ENCODE peak calls at places on chromosome 6, in five cellular contexts. O is cardiac fibroblast, F is Ammon's horn, A is EL, L is hypothalamus. P is an unnamed sample.

GRCh38 chr6:125658759-125659431 is 90.5 kb upstream of the HEY2 start:
- DNase-seq in O (no peak), F (no peak), A (peak), L (no peak), P (no peak)

GRCh38 chr6:126913658-126914057 is 204.8 kb upstream of the RSPO3 start:
- DNase-seq in O (no peak), F (no peak), A (no peak), L (no peak), P (no peak)

GRCh38 chr6:75386050-75386770 is 101.6 kb upstream of the TMEM30A start:
- DNase-seq in O (peak), F (no peak), A (peak), L (no peak), P (no peak)

GRCh38 chr6:169487579-169488205 is 214.1 kb downstream of the WDR27 start:
- DNase-seq in O (peak), F (peak), A (peak), L (no peak), P (peak)

GRCh38 chr6:81969814-81970213 is 217.3 kb upstream of the TENT5A start:
- DNase-seq in O (no peak), F (no peak), A (no peak), L (no peak), P (no peak)

GRCh38 chr6:142927904-142928303 is 17.1 kb downstream of the HIVEP2 start:
- DNase-seq in O (peak), F (no peak), A (no peak), L (no peak), P (no peak)

GRCh38 chr6:169850746-169851145 is 99.3 kb downstream of the ERMARD start:
- DNase-seq in O (no peak), F (no peak), A (no peak), L (no peak), P (no peak)

GRCh38 chr6:158835616-158836221 is 16.6 kb upstream of the EZR start:
- DNase-seq in O (peak), F (no peak), A (no peak), L (no peak), P (no peak)

GRCh38 chr6:163533443-163533842 is 118.9 kb downstream of the QKI start:
- DNase-seq in O (peak), F (peak), A (peak), L (no peak), P (no peak)

GRCh38 chr6:143090314-143091044 is 29.8 kb downstream of the AIG1 start:
- DNase-seq in O (no peak), F (no peak), A (no peak), L (no peak), P (no peak)

GRCh38 chr6:161393839-161394364 is 120.0 kb upstream of the AGPAT4 start:
- DNase-seq in O (peak), F (peak), A (peak), L (no peak), P (peak)

GRCh38 chr6:149335924-149336323 is 18.4 kb downstream of the TAB2 start:
- DNase-seq in O (peak), F (no peak), A (peak), L (no peak), P (no peak)

GRCh38 chr6:3393796-3394195 is 63.1 kb downstream of the SLC22A23 start:
- DNase-seq in O (no peak), F (no peak), A (no peak), L (no peak), P (no peak)

GRCh38 chr6:117491916-117492315 is 9.4 kb downstream of the DCBLD1 start:
- DNase-seq in O (peak), F (no peak), A (peak), L (no peak), P (no peak)

GRCh38 chr6:167543602-167544506 is 219.0 kb downstream of the TTLL2 start:
- DNase-seq in O (peak), F (no peak), A (no peak), L (no peak), P (no peak)

GRCh38 chr6:70651326-70651905 is 16.3 kb upstream of the SMAP1 start:
- DNase-seq in O (no peak), F (no peak), A (no peak), L (no peak), P (no peak)

GRCh38 chr6:26017567-26017966 is 55.0 kb downstream of the TRIM38 start:
- DNase-seq in O (peak), F (peak), A (peak), L (no peak), P (peak)

GRCh38 chr6:138972226-138972665 is 15.8 kb downstream of the REPS1 start:
- DNase-seq in O (peak), F (peak), A (peak), L (no peak), P (no peak)

GRCh38 chr6:111447051-111447450 is 36.0 kb downstream of the REV3L start:
- DNase-seq in O (no peak), F (no peak), A (no peak), L (no peak), P (no peak)

GRCh38 chr6:56491606-56492328 is 150.9 kb downstream of the DST start:
- DNase-seq in O (peak), F (no peak), A (peak), L (no peak), P (no peak)

GRCh38 chr6:150006961-150007464 is 18.3 kb downstream of the RAET1L start:
- DNase-seq in O (peak), F (no peak), A (peak), L (no peak), P (no peak)

GRCh38 chr6:170292111-170292777 is 1.4 kb upstream of the DLL1 start:
- DNase-seq in O (no peak), F (no peak), A (no peak), L (no peak), P (no peak)

GRCh38 chr6:157528931-157529653 is 148.1 kb downstream of the ZDHHC14 start:
- DNase-seq in O (peak), F (no peak), A (no peak), L (no peak), P (no peak)

GRCh38 chr6:167094820-167095637 is 27.9 kb upstream of the CCR6 start:
- DNase-seq in O (no peak), F (no peak), A (no peak), L (no peak), P (no peak)

GRCh38 chr6:30931959-30932645 is at the start of gene SFTA2:
- DNase-seq in O (no peak), F (no peak), A (no peak), L (no peak), P (no peak)

GRCh38 chr6:91565207-91565606 is 978.3 kb upstream of the MAP3K7 start:
- DNase-seq in O (no peak), F (no peak), A (no peak), L (no peak), P (no peak)

GRCh38 chr6:122810189-122810588 is 21.1 kb downstream of the SMPDL3A start:
- DNase-seq in O (no peak), F (no peak), A (no peak), L (no peak), P (no peak)

GRCh38 chr6:17152703-17153102 is 50.9 kb downstream of the STMND1 start:
- DNase-seq in O (no peak), F (no peak), A (no peak), L (no peak), P (no peak)